ENCODE peak calls at places on chromosomes 3 and 15, in seven cellular contexts. Z, Y, R, H, P, E and C are unnamed samples.

GRCh38 chr15:74443100-74443909 is 9.5 kb upstream of the SEMA7A start:
- DNase-seq in Z (no peak), Y (no peak), R (no peak), H (no peak), P (no peak), E (no peak), C (no peak)

GRCh38 chr3:42979044-42979962 is at the start of gene GASK1A:
- DNase-seq in Z (peak), Y (no peak), R (peak), H (no peak), P (peak), E (peak), C (peak)

GRCh38 chr15:58987036-58987435 is 427 bp upstream of the RNF111 start:
- DNase-seq in Z (no peak), Y (no peak), R (no peak), H (no peak), P (no peak), E (no peak), C (no peak)

GRCh38 chr3:40920041-40920440 is 279.3 kb upstream of the CTNNB1 start:
- DNase-seq in Z (no peak), Y (no peak), R (no peak), H (no peak), P (peak), E (no peak), C (no peak)

GRCh38 chr3:170220871-170221270 is 1.4 kb upstream of the PRKCI start:
- DNase-seq in Z (no peak), Y (no peak), R (peak), H (no peak), P (peak), E (no peak), C (no peak)

GRCh38 chr3:114176890-114177289 is 2.0 kb downstream of the DRD3 start:
- DNase-seq in Z (no peak), Y (no peak), R (no peak), H (no peak), P (no peak), E (no peak), C (no peak)

GRCh38 chr3:64011685-64012084 is 11.6 kb downstream of the PSMD6 start:
- DNase-seq in Z (no peak), Y (no peak), R (no peak), H (no peak), P (peak), E (no peak), C (no peak)

GRCh38 chr3:122074621-122075265 is 19.6 kb downstream of the CD86 start:
- DNase-seq in Z (no peak), Y (no peak), R (no peak), H (no peak), P (no peak), E (peak), C (no peak)

GRCh38 chr3:45488581-45488980 is 100.2 kb downstream of the LARS2 start:
- DNase-seq in Z (no peak), Y (no peak), R (no peak), H (no peak), P (peak), E (no peak), C (no peak)

GRCh38 chr3:189721873-189722665 is 90.9 kb downstream of the TP63 start:
- DNase-seq in Z (no peak), Y (no peak), R (no peak), H (no peak), P (peak), E (no peak), C (no peak)

GRCh38 chr15:68272797-68273271 is 4.7 kb upstream of the FEM1B start:
- DNase-seq in Z (no peak), Y (peak), R (no peak), H (no peak), P (peak), E (no peak), C (no peak)

GRCh38 chr3:134486577-134487041 is 752 bp downstream of the CEP63 start:
- DNase-seq in Z (no peak), Y (no peak), R (no peak), H (no peak), P (no peak), E (no peak), C (peak)

GRCh38 chr3:8416965-8417364 is 84.7 kb upstream of the LMCD1 start:
- DNase-seq in Z (no peak), Y (no peak), R (no peak), H (no peak), P (peak), E (no peak), C (no peak)

GRCh38 chr15:52225230-52225629 is 34.0 kb upstream of the GNB5 start:
- DNase-seq in Z (no peak), Y (no peak), R (no peak), H (no peak), P (no peak), E (no peak), C (no peak)

GRCh38 chr15:64775551-64776401 is at the start of gene RBPMS2:
- DNase-seq in Z (no peak), Y (no peak), R (peak), H (no peak), P (no peak), E (peak), C (no peak)

GRCh38 chr15:20340331-20340811 is 201.2 kb downstream of the GOLGA6L6 start:
- DNase-seq in Z (no peak), Y (no peak), R (no peak), H (no peak), P (peak), E (peak), C (no peak)

GRCh38 chr15:55742498-55742926 is 440 bp downstream of the PRTG start:
- DNase-seq in Z (peak), Y (no peak), R (no peak), H (no peak), P (peak), E (peak), C (no peak)

GRCh38 chr3:36408146-36408545 is 27.8 kb downstream of the STAC start:
- DNase-seq in Z (no peak), Y (no peak), R (no peak), H (no peak), P (no peak), E (no peak), C (no peak)

GRCh38 chr3:4310971-4311370 is 7.8 kb downstream of the SETMAR start:
- DNase-seq in Z (no peak), Y (no peak), R (no peak), H (no peak), P (no peak), E (no peak), C (no peak)

GRCh38 chr3:174153875-174154274 is 705.3 kb upstream of the NAALADL2 start:
- DNase-seq in Z (no peak), Y (peak), R (no peak), H (no peak), P (no peak), E (no peak), C (no peak)

GRCh38 chr3:126888186-126888760 is 94.6 kb upstream of the PLXNA1 start:
- DNase-seq in Z (no peak), Y (no peak), R (no peak), H (peak), P (no peak), E (no peak), C (no peak)

GRCh38 chr3:105362021-105362665 is 4.6 kb upstream of the ALCAM start:
- DNase-seq in Z (no peak), Y (no peak), R (peak), H (no peak), P (peak), E (no peak), C (no peak)

GRCh38 chr3:51709675-51710074 is 2.8 kb downstream of the GRM2 start:
- DNase-seq in Z (no peak), Y (no peak), R (no peak), H (no peak), P (no peak), E (no peak), C (no peak)

GRCh38 chr3:185823280-185824044 is 1.4 kb downstream of the IGF2BP2 start:
- DNase-seq in Z (no peak), Y (no peak), R (no peak), H (no peak), P (peak), E (peak), C (peak)

GRCh38 chr15:83486363-83486762 is 39.2 kb downstream of the SH3GL3 start:
- DNase-seq in Z (no peak), Y (no peak), R (no peak), H (no peak), P (no peak), E (no peak), C (no peak)